ENCODE peak calls at places on chromosomes 6 and 20, in five cellular contexts. G is central memory CD4-positive, alpha-beta T cell; E is C1 segment of cervical spinal cord; R is activated T-cell treated with anti-CD3 and anti-CD28 coated beads, Interleukin-2, amount 50 U/mL, for 72 hours; T is kidney epithelial cell. I is an unnamed sample.
A peak's percentile ranks its signal among the peaks of the same experiment; 100 is the strongest.

GRCh38 chr6:42088101-42088591 is 37.8 kb downstream of the TAF8 start:
- DNase-seq in G (no peak), E (no peak), R (no peak), T (peak; percentile 67), I (no peak)

GRCh38 chr6:134247271-134247833 is 70.6 kb downstream of the SGK1 start:
- DNase-seq in G (peak; percentile 96), E (no peak), R (peak; percentile 82), T (no peak), I (peak; percentile 56)

GRCh38 chr6:133254552-133255228 is 13.5 kb downstream of the EYA4 start:
- DNase-seq in G (no peak), E (no peak), R (no peak), T (no peak), I (no peak)

GRCh38 chr20:37228111-37228510 is 33.5 kb downstream of the GHRH start:
- DNase-seq in G (no peak), E (no peak), R (no peak), T (no peak), I (no peak)

GRCh38 chr20:63060057-63060991 is 53.6 kb upstream of the BHLHE23 start:
- DNase-seq in G (no peak), E (no peak), R (no peak), T (no peak), I (no peak)

GRCh38 chr6:117503211-117503610 is 20.7 kb downstream of the DCBLD1 start:
- DNase-seq in G (no peak), E (no peak), R (no peak), T (no peak), I (no peak)

GRCh38 chr20:51628533-51629398 is 86.2 kb upstream of the NFATC2 start:
- DNase-seq in G (no peak), E (no peak), R (no peak), T (peak; percentile 31), I (peak; percentile 55)

GRCh38 chr6:128311944-128312570 is 208.3 kb downstream of the PTPRK start:
- DNase-seq in G (no peak), E (no peak), R (no peak), T (no peak), I (no peak)

GRCh38 chr20:34579936-34580587 is 21.5 kb downstream of the MAP1LC3A start:
- DNase-seq in G (no peak), E (no peak), R (peak; percentile 37), T (no peak), I (no peak)

GRCh38 chr20:52761867-52762266 is 210.3 kb upstream of the TSHZ2 start:
- DNase-seq in G (no peak), E (no peak), R (no peak), T (no peak), I (no peak)